ENCODE peak calls at places on chromosomes 7 and 10, in five cellular contexts. U is WTC11, K is fibroblast of the aortic adventitia, B is breast epithelium, O is AG10803. W is an unnamed sample.
A peak's percentile ranks its signal among the peaks of the same experiment; 100 is the strongest.

GRCh38 chr10:132434405-132435005 is 37.5 kb downstream of the PWWP2B start:
- DNase-seq in K (no peak), O (no peak), U (no peak), B (no peak), W (no peak)

GRCh38 chr10:99740933-99741559 is 9.0 kb downstream of the CUTC start:
- DNase-seq in O (no peak), K (no peak), U (no peak), B (no peak), W (no peak)

GRCh38 chr10:63268798-63269503 is 135.8 kb downstream of the NRBF2 start:
- DNase-seq in U (peak; percentile 43), K (peak; percentile 95), O (peak; percentile 93), B (peak; percentile 66), W (peak; percentile 98)

GRCh38 chr10:12259988-12260387 is 64.0 kb downstream of the CDC123 start:
- DNase-seq in K (no peak), U (no peak), O (no peak), B (no peak), W (no peak)

GRCh38 chr10:71548494-71548846 is 151.8 kb downstream of the CDH23 start:
- DNase-seq in U (peak; percentile 52), O (no peak), B (no peak), K (no peak), W (peak; percentile 55)

GRCh38 chr10:2508971-2509605 is 558.3 kb upstream of the PFKP start:
- DNase-seq in U (no peak), B (no peak), K (no peak), O (peak; percentile 34), W (peak; percentile 24)

GRCh38 chr10:100516847-100517246 is 2.8 kb downstream of the SEC31B start:
- DNase-seq in U (peak; percentile 41), K (no peak), B (no peak), O (no peak), W (peak; percentile 51)

GRCh38 chr10:28429573-28430216 is 103.2 kb upstream of the WAC start:
- DNase-seq in O (peak; percentile 29), B (no peak), K (peak; percentile 35), U (no peak), W (peak; percentile 6)

GRCh38 chr7:29370531-29371314 is 176.1 kb downstream of the CHN2 start:
- DNase-seq in B (no peak), K (peak; percentile 82), O (no peak), U (no peak), W (peak; percentile 18)

GRCh38 chr10:117094856-117095255 is 43.2 kb downstream of the VAX1 start:
- DNase-seq in B (no peak), U (no peak), O (no peak), K (no peak), W (no peak)

GRCh38 chr10:56231436-56231835 is 129.6 kb downstream of the ZWINT start:
- DNase-seq in B (no peak), K (no peak), O (no peak), U (no peak), W (no peak)

GRCh38 chr10:123227706-123228105 is 73.5 kb downstream of the BUB3 start:
- DNase-seq in O (no peak), K (no peak), U (no peak), B (no peak), W (no peak)

GRCh38 chr10:13528875-13529713 is at the start of gene BEND7:
- DNase-seq in O (peak; percentile 12), K (no peak), U (peak; percentile 32), B (no peak), W (no peak)

GRCh38 chr7:116111429-116111828 is 80.9 kb upstream of the TFEC start:
- DNase-seq in B (no peak), K (no peak), U (no peak), O (no peak), W (no peak)

GRCh38 chr10:88186335-88186734 is 322.9 kb downstream of the PTEN start:
- DNase-seq in K (peak; percentile 76), O (peak; percentile 93), B (no peak), U (no peak), W (peak; percentile 80)

GRCh38 chr7:157405914-157406810 is 69.4 kb downstream of the DNAJB6 start:
- DNase-seq in U (no peak), B (no peak), K (no peak), O (peak; percentile 33), W (peak; percentile 26)

GRCh38 chr7:50349963-50350944 is 45.7 kb downstream of the IKZF1 start:
- DNase-seq in U (no peak), B (no peak), K (no peak), O (no peak), W (no peak)

GRCh38 chr10:133455611-133456031 is 1.9 kb downstream of the SCART1 start:
- DNase-seq in B (peak; percentile 49), O (no peak), U (no peak), K (no peak), W (no peak)

GRCh38 chr10:129968937-129969527 is 5.0 kb upstream of the EBF3 start:
- DNase-seq in B (no peak), K (peak; percentile 60), O (peak; percentile 50), U (peak; percentile 88), W (peak; percentile 66)

GRCh38 chr7:57305192-57305748 is 144.7 kb upstream of the ZNF716 start:
- DNase-seq in B (no peak), U (no peak), K (no peak), O (no peak), W (no peak)
- TF ChIP-seq CTCF in B (no peak), U (peak; percentile 17), K (no peak), O (no peak), W (no peak)

GRCh38 chr10:74150151-74151056 is at the start of gene AP3M1:
- DNase-seq in B (peak; percentile 77), O (no peak), K (no peak), U (peak; percentile 87), W (no peak)

GRCh38 chr10:74151879-74152722 is 1.1 kb downstream of the ADK start:
- DNase-seq in K (no peak), U (no peak), O (no peak), B (no peak), W (no peak)

GRCh38 chr10:74153123-74153522 is 2.1 kb downstream of the ADK start:
- DNase-seq in B (no peak), U (no peak), O (peak; percentile 65), K (peak; percentile 69), W (peak; percentile 93)

GRCh38 chr10:74153676-74154075 is 2.7 kb downstream of the ADK start:
- DNase-seq in K (no peak), O (no peak), U (no peak), B (no peak), W (no peak)

GRCh38 chr10:74151057-74151878 is at the start of gene ADK:
- DNase-seq in O (peak; percentile 95), U (peak; percentile 100), K (peak; percentile 98), B (peak; percentile 99), W (peak; percentile 98)
- TF ChIP-seq CTCF in O (peak; percentile 21), U (no peak), K (no peak), B (no peak), W (peak; percentile 49)

GRCh38 chr10:49410365-49411074 is 14.6 kb upstream of the DRGX start:
- DNase-seq in O (no peak), U (no peak), B (no peak), K (no peak), W (no peak)

GRCh38 chr10:49408437-49409306 is 12.8 kb upstream of the DRGX start:
- DNase-seq in K (peak; percentile 2), B (no peak), U (peak; percentile 66), O (no peak), W (peak; percentile 17)

GRCh38 chr10:49407552-49408137 is 11.8 kb upstream of the DRGX start:
- DNase-seq in U (peak; percentile 87), K (peak; percentile 82), B (peak; percentile 86), O (peak; percentile 73), W (peak; percentile 89)

GRCh38 chr10:49412571-49412970 is 16.7 kb upstream of the DRGX start:
- DNase-seq in O (no peak), K (no peak), U (no peak), B (no peak), W (no peak)

GRCh38 chr10:49409755-49410154 is 13.9 kb upstream of the DRGX start:
- DNase-seq in B (no peak), K (no peak), O (no peak), U (no peak), W (no peak)
- TF ChIP-seq CTCF in B (no peak), K (no peak), O (no peak), U (no peak), W (no peak)

GRCh38 chr7:90719159-90719558 is 123.0 kb downstream of the CDK14 start:
- DNase-seq in K (no peak), O (no peak), B (no peak), U (no peak), W (no peak)

GRCh38 chr7:90723233-90723632 is 127.1 kb downstream of the CDK14 start:
- DNase-seq in K (no peak), O (no peak), U (no peak), B (no peak), W (no peak)

GRCh38 chr7:90723866-90724265 is 127.7 kb downstream of the CDK14 start:
- DNase-seq in B (no peak), O (no peak), U (no peak), K (no peak), W (no peak)

GRCh38 chr7:90721869-90722431 is 125.8 kb downstream of the CDK14 start:
- DNase-seq in B (no peak), O (no peak), K (no peak), U (no peak), W (no peak)

GRCh38 chr7:90720970-90721768 is 125.0 kb downstream of the CDK14 start:
- DNase-seq in O (peak; percentile 91), B (no peak), U (no peak), K (peak; percentile 92), W (peak; percentile 97)
- TF ChIP-seq CTCF in O (no peak), B (no peak), U (no peak), K (no peak), W (no peak)

GRCh38 chr7:31688990-31689389 is 2.0 kb downstream of the PPP1R17 start:
- DNase-seq in B (no peak), O (no peak), K (no peak), U (no peak), W (no peak)

GRCh38 chr7:31692451-31692850 is 5.4 kb downstream of the PPP1R17 start:
- DNase-seq in O (no peak), U (no peak), K (no peak), B (no peak), W (no peak)

GRCh38 chr7:31688347-31688746 is 1.3 kb downstream of the PPP1R17 start:
- DNase-seq in K (no peak), O (no peak), U (no peak), B (no peak), W (no peak)

GRCh38 chr7:31687024-31687423 is at the start of gene PPP1R17:
- DNase-seq in O (no peak), U (peak; percentile 64), B (no peak), K (no peak), W (no peak)

DNA sequence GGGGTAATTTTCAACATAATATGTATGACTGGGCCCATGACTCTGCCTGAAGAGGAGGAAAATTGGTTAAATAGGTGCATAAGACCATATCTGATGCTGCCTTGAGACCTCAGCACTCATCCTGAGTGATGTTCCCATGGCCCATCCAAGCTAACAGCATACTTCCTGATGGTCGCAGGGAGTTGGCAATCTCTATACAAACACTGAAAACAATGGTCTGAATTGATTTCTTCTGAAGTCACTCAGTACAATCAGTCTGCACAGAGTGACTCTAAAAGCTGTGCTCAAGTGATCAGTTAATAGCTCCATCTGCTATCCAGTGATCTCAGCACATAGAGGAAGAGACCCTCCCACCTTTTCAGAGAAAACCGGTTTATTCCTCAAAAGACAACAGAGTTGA is 3.9 kb downstream of the PPP1R17 start:
- DNase-seq in K (no peak), U (no peak), O (no peak), B (no peak), W (no peak)
- TF ChIP-seq CTCF in K (no peak), U (no peak), O (no peak), B (no peak), W (no peak)